ENCODE peak calls at places on chromosomes 11 and 22, in nine cellular contexts. Y is dorsolateral prefrontal cortex, M is osteoblast, E is HCT116, J is A549, G is ovary, X is cardiac muscle cell, R is sigmoid colon, U is lower lobe of right lung. W is an unnamed sample.

GRCh38 chr22:46028069-46028991 is 51.4 kb upstream of the WNT7B start:
- DNase-seq in Y (peak), G (peak), E (no peak), X (no peak), J (no peak), R (peak), U (peak), M (peak), W (no peak)

GRCh38 chr11:16030664-16031063 is 325.7 kb downstream of the SOX6 start:
- DNase-seq in X (no peak), J (no peak), R (no peak), E (no peak), M (no peak), G (no peak), Y (no peak), U (no peak), W (no peak)

GRCh38 chr11:74325649-74326645 is 14.5 kb upstream of the P4HA3 start:
- DNase-seq in G (peak), Y (peak), J (no peak), U (peak), M (peak), R (peak), X (peak), E (no peak), W (no peak)

GRCh38 chr11:72240461-72241289 is 3.3 kb downstream of the PHOX2A start:
- DNase-seq in G (no peak), X (peak), E (no peak), M (peak), U (no peak), J (no peak), R (peak), Y (no peak), W (no peak)

GRCh38 chr11:72241290-72241781 is 2.6 kb downstream of the PHOX2A start:
- DNase-seq in X (no peak), J (no peak), Y (no peak), G (no peak), R (peak), E (no peak), M (peak), U (no peak), W (no peak)

GRCh38 chr22:19041403-19042074 is 80.7 kb downstream of the DGCR2 start:
- DNase-seq in X (no peak), J (no peak), G (no peak), Y (no peak), E (no peak), M (peak), U (peak), R (peak), W (no peak)

GRCh38 chr11:12084191-12084717 is 26.1 kb upstream of the MICAL2 start:
- DNase-seq in J (no peak), M (no peak), R (no peak), U (no peak), G (no peak), Y (no peak), E (no peak), X (no peak), W (no peak)

GRCh38 chr11:64378335-64378884 is 19.4 kb downstream of the RPS6KA4 start:
- DNase-seq in G (peak), X (peak), R (no peak), M (peak), E (no peak), U (no peak), J (no peak), Y (no peak), W (no peak)

GRCh38 chr11:1299621-1300020 is 9.8 kb downstream of the TOLLIP start:
- DNase-seq in U (peak), R (peak), M (peak), Y (peak), X (no peak), G (peak), E (no peak), J (no peak), W (no peak)

GRCh38 chr22:19844423-19845368 is 10.0 kb downstream of the GNB1L start:
- DNase-seq in E (no peak), G (no peak), R (peak), M (peak), Y (no peak), X (peak), U (peak), J (no peak), W (no peak)

GRCh38 chr11:111378773-111379499 is at the start of gene POU2AF1:
- DNase-seq in J (no peak), Y (no peak), X (peak), R (no peak), G (no peak), U (no peak), M (peak), E (no peak), W (peak)

GRCh38 chr22:43057641-43058040 is 31.6 kb downstream of the TTLL1 start:
- DNase-seq in U (no peak), J (no peak), G (no peak), Y (no peak), E (no peak), M (no peak), X (no peak), R (no peak), W (no peak)

GRCh38 chr11:67642490-67643120 is 3.0 kb upstream of the TBX10 start:
- DNase-seq in U (no peak), X (no peak), M (peak), G (no peak), E (no peak), J (no peak), Y (no peak), R (peak), W (no peak)

GRCh38 chr22:34866501-34867171 is 199.3 kb upstream of the ISX start:
- DNase-seq in Y (no peak), G (no peak), J (no peak), X (no peak), M (no peak), R (no peak), E (no peak), U (no peak), W (no peak)

DNA sequence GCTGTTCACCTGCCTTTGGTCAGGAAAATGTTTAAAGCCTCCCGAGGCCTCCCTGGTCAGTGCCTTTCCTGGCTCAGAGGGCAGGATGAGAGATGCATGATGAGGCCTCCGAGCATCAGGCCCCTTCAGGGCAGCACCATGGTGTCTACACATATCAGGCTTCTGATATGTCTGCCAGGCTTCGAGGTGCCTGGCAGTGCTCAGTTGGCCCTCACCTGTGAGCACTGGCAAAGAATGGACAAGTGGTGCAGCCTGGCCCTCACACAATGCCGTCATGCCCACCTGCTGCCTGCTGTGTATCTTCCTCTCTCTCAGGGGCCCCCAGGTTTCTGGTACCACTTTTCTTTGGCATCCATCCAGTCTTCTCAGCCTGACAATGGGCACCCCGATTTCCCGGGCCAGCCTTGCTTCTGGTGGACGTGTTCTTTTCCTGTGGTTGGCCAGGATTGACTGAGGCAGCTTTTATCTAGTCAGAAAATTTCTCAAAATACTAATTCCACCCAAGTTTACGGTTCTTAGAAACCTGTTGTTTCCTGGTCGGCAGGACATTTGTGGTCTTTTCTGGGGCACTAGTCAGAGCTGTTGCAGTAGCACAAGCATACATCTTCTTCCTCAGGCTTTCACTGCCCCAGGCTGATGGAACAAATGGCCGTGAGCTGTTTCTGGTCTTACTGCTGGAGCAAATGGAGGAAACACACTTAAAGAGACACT is 76.8 kb upstream of the SUSD2 start:
- DNase-seq in J (no peak), U (peak), X (no peak), E (no peak), M (no peak), G (no peak), Y (peak), R (peak), W (no peak)
- H3K27ac ChIP-seq in J (no peak), U (no peak), X (no peak), E (no peak), M (no peak), G (no peak), Y (peak), R (peak), W (peak)

GRCh38 chr22:24555496-24556253 is at the start of gene SNRPD3:
- DNase-seq in M (peak), R (peak), E (peak), Y (peak), U (peak), X (peak), G (peak), J (peak), W (peak)

GRCh38 chr22:24550902-24551229 is 4.1 kb downstream of the GUCD1 start:
- DNase-seq in R (no peak), U (no peak), G (no peak), X (no peak), E (no peak), J (no peak), M (no peak), Y (no peak), W (no peak)

GRCh38 chr22:24554316-24555159 is at the start of gene GUCD1:
- DNase-seq in Y (no peak), X (peak), U (peak), M (peak), G (no peak), R (no peak), J (no peak), E (no peak), W (peak)

GRCh38 chr22:24553597-24554315 is 1.2 kb downstream of the GUCD1 start:
- DNase-seq in M (peak), U (no peak), J (no peak), G (peak), E (no peak), R (peak), Y (no peak), X (no peak), W (peak)

GRCh38 chr22:24555160-24555495 is 190 bp upstream of the GUCD1 start:
- DNase-seq in R (peak), J (peak), G (peak), X (peak), M (peak), E (peak), U (peak), Y (peak), W (peak)
- H3K27ac ChIP-seq in R (peak), J (peak), G (peak), X (peak), M (peak), E (peak), U (peak), Y (peak), W (peak)

GRCh38 chr11:102704841-102705240 is 728 bp downstream of the MMP27 start:
- DNase-seq in R (no peak), E (no peak), J (no peak), G (no peak), Y (no peak), U (no peak), X (no peak), M (no peak), W (no peak)
- H3K27ac ChIP-seq in R (no peak), E (no peak), J (no peak), G (no peak), Y (no peak), U (no peak), X (no peak), M (no peak), W (no peak)

GRCh38 chr22:31933816-31934482 is 10.4 kb upstream of the YWHAH start:
- DNase-seq in X (no peak), R (no peak), J (no peak), M (no peak), U (no peak), G (no peak), E (no peak), Y (no peak), W (no peak)
- H3K27ac ChIP-seq in X (no peak), R (no peak), J (no peak), M (no peak), U (no peak), G (no peak), E (no peak), Y (no peak), W (no peak)